ENCODE peak calls at places on chromosomes 7 and 10, in eight cellular contexts. G is astrocyte of the hippocampus, N is HFFc6, V is astrocyte of the cerebellum, R is NCI-H1105, A is skeletal muscle cell, C is foreskin fibroblast, P is fibroblast of mammary gland. Q is an unnamed sample.

GRCh38 chr10:122474145-122474739 is 12.9 kb downstream of the HTRA1 start:
- DNase-seq in V (no peak), G (no peak), P (no peak), C (no peak), N (no peak), A (no peak), R (no peak), Q (no peak)

GRCh38 chr10:100338434-100339036 is 8.5 kb upstream of the SCD start:
- DNase-seq in N (peak), P (peak), V (no peak), C (peak), A (no peak), R (no peak), G (peak), Q (peak)

GRCh38 chr10:99234067-99234738 is 1.4 kb downstream of the HPSE2 start:
- DNase-seq in V (peak), A (no peak), N (no peak), G (peak), C (peak), R (no peak), P (peak), Q (no peak)

GRCh38 chr10:4234661-4235060 is 449.7 kb upstream of the KLF6 start:
- DNase-seq in G (no peak), V (no peak), N (no peak), P (no peak), R (no peak), C (no peak), A (no peak), Q (no peak)

GRCh38 chr7:72335561-72336381 is 76.4 kb downstream of the CALN1 start:
- DNase-seq in C (no peak), G (peak), R (no peak), A (no peak), V (no peak), P (no peak), N (no peak), Q (no peak)

GRCh38 chr10:114544045-114544659 is 113.9 kb downstream of the ABLIM1 start:
- DNase-seq in C (no peak), A (no peak), V (no peak), G (no peak), R (no peak), N (no peak), P (no peak), Q (no peak)

GRCh38 chr7:46586406-46586805 is 665.3 kb upstream of the IGFBP3 start:
- DNase-seq in P (no peak), G (no peak), C (peak), N (no peak), R (no peak), A (no peak), V (no peak), Q (no peak)

GRCh38 chr7:1741751-1742554 is 71.9 kb downstream of the ELFN1 start:
- DNase-seq in P (no peak), N (no peak), C (no peak), V (no peak), R (no peak), G (no peak), A (no peak), Q (no peak)

GRCh38 chr10:97353945-97354344 is 19.4 kb upstream of the FRAT2 start:
- DNase-seq in V (no peak), G (no peak), P (no peak), A (no peak), R (no peak), N (no peak), C (no peak), Q (no peak)

GRCh38 chr7:128783143-128783799 is 7.7 kb upstream of the OPN1SW start:
- DNase-seq in R (no peak), G (peak), V (peak), P (peak), C (peak), N (peak), A (peak), Q (no peak)

GRCh38 chr7:136067277-136067676 is 90.1 kb upstream of the MTPN start:
- DNase-seq in C (no peak), G (no peak), V (no peak), R (no peak), P (no peak), N (no peak), A (no peak), Q (no peak)

GRCh38 chr7:87359366-87359765 is 13.9 kb downstream of the CROT start:
- DNase-seq in N (peak), G (peak), V (peak), A (no peak), C (peak), R (no peak), P (peak), Q (no peak)

GRCh38 chr7:69645683-69646082 is 47.4 kb downstream of the AUTS2 start:
- DNase-seq in G (no peak), R (no peak), N (no peak), A (no peak), P (no peak), C (no peak), V (no peak), Q (no peak)

GRCh38 chr10:71255817-71256660 is 43.7 kb downstream of the UNC5B start:
- DNase-seq in P (peak), V (peak), G (peak), R (peak), A (peak), N (peak), C (peak), Q (no peak)

GRCh38 chr7:18860226-18860625 is 257.2 kb downstream of the TWIST1 start:
- DNase-seq in V (no peak), R (no peak), N (no peak), A (no peak), P (peak), C (no peak), G (no peak), Q (no peak)

GRCh38 chr10:91409069-91409868 is 875 bp upstream of the HECTD2 start:
- DNase-seq in P (peak), G (peak), N (peak), A (peak), R (peak), C (peak), V (peak), Q (no peak)

GRCh38 chr10:4633776-4634175 is 192.2 kb upstream of the AKR1E2 start:
- DNase-seq in P (no peak), C (no peak), V (no peak), G (no peak), R (no peak), N (no peak), A (no peak), Q (no peak)

GRCh38 chr7:17663056-17663675 is 277.1 kb downstream of the SNX13 start:
- DNase-seq in P (peak), N (peak), C (peak), G (peak), R (no peak), V (peak), A (no peak), Q (peak)

GRCh38 chr10:104351067-104351681 is 2.5 kb upstream of the CFAP58 start:
- DNase-seq in G (peak), C (peak), R (no peak), V (no peak), N (peak), P (peak), A (no peak), Q (no peak)

GRCh38 chr7:27212587-27213149 is 12.8 kb upstream of the HOXA13 start:
- DNase-seq in A (no peak), V (no peak), R (peak), P (no peak), N (no peak), G (no peak), C (peak), Q (no peak)

GRCh38 chr7:27193335-27194001 is 6.4 kb downstream of the HOXA13 start:
- DNase-seq in R (no peak), G (no peak), A (no peak), C (peak), N (no peak), P (no peak), V (no peak), Q (no peak)

GRCh38 chr7:105837765-105838241 is 38.6 kb downstream of the ATXN7L1 start:
- DNase-seq in V (no peak), G (peak), N (no peak), P (no peak), R (peak), C (no peak), A (no peak), Q (no peak)

GRCh38 chr10:31134303-31134928 is 102.8 kb upstream of the ZNF438 start:
- DNase-seq in G (peak), N (peak), R (peak), V (peak), A (no peak), C (peak), P (peak), Q (peak)

GRCh38 chr7:131501930-131502685 is 54.3 kb downstream of the PODXL start:
- DNase-seq in C (no peak), A (no peak), P (no peak), V (no peak), R (no peak), N (no peak), G (no peak), Q (no peak)

GRCh38 chr7:157000047-157000726 is 10.3 kb downstream of the MNX1 start:
- DNase-seq in A (no peak), P (no peak), N (no peak), V (no peak), C (no peak), G (no peak), R (no peak), Q (no peak)

GRCh38 chr7:140923358-140924006 is 1.2 kb downstream of the BRAF start:
- DNase-seq in R (no peak), P (peak), G (peak), N (no peak), C (peak), A (no peak), V (no peak), Q (no peak)

GRCh38 chr7:140159487-140159886 is 17.3 kb downstream of the KDM7A start:
- DNase-seq in P (peak), A (peak), R (no peak), V (no peak), N (peak), G (peak), C (peak), Q (no peak)

GRCh38 chr7:22751341-22751740 is 24.3 kb downstream of the IL6 start:
- DNase-seq in G (no peak), A (no peak), V (no peak), P (no peak), N (no peak), C (no peak), R (no peak), Q (no peak)

GRCh38 chr7:158774916-158775315 is 54.4 kb downstream of the ESYT2 start:
- DNase-seq in C (no peak), P (no peak), A (no peak), V (no peak), G (no peak), N (no peak), R (no peak), Q (no peak)

GRCh38 chr7:100173806-100174495 is 3.2 kb downstream of the GPC2 start:
- DNase-seq in A (no peak), C (no peak), G (no peak), P (no peak), R (no peak), N (no peak), V (no peak), Q (no peak)

GRCh38 chr10:118958984-118959916 is 70.3 kb upstream of the NANOS1 start:
- DNase-seq in V (peak), G (peak), R (no peak), A (peak), C (peak), P (peak), N (peak), Q (peak)